ENCODE peak calls at places on chromosomes 16 and 17, in nine cellular contexts. N is mucosa of gallbladder; V is activated T-cell treated with anti-CD3 and anti-CD28 coated beads, Interleukin-2, amount 50 U/mL, for 72 hours; S is small intestine; M is progenitor cell of endocrine pancreas; G is nephron progenitor cell; J is GDM1; O is AG08396; Q is NCI-H2029 treated with DMSO at 0.1 percent for 48 hours. F is an unnamed sample.

GRCh38 chr17:13005530-13005929 is 12.3 kb downstream of the ELAC2 start:
- DNase-seq in N (no peak), V (no peak), S (no peak), M (no peak), G (no peak), J (no peak), O (no peak), Q (no peak), F (no peak)

GRCh38 chr17:10600551-10600950 is 51.1 kb upstream of the MYH2 start:
- DNase-seq in N (no peak), V (no peak), S (no peak), M (no peak), G (no peak), J (no peak), O (no peak), Q (no peak), F (no peak)

GRCh38 chr17:29728490-29728889 is 105.8 kb upstream of the CORO6 start:
- DNase-seq in N (no peak), V (no peak), S (no peak), M (no peak), G (no peak), J (no peak), O (no peak), Q (no peak), F (no peak)

GRCh38 chr16:54968769-54969168 is 38.1 kb downstream of the IRX5 start:
- DNase-seq in N (no peak), V (no peak), S (no peak), M (no peak), G (no peak), J (no peak), O (no peak), Q (no peak), F (no peak)

GRCh38 chr16:85746431-85747227 is 4.3 kb downstream of the C16orf74 start:
- DNase-seq in N (no peak), V (no peak), S (no peak), M (no peak), G (no peak), J (no peak), O (no peak), Q (no peak), F (no peak)

GRCh38 chr17:61385869-61386245 is 13.8 kb upstream of the TBX2 start:
- DNase-seq in N (no peak), V (no peak), S (no peak), M (no peak), G (no peak), J (no peak), O (no peak), Q (no peak), F (no peak)

GRCh38 chr17:6768447-6768846 is 7.6 kb upstream of the FBXO39 start:
- DNase-seq in N (no peak), V (no peak), S (no peak), M (no peak), G (no peak), J (no peak), O (no peak), Q (no peak), F (no peak)

GRCh38 chr17:66716236-66717026 is 118.5 kb upstream of the CACNG5 start:
- DNase-seq in N (no peak), V (no peak), S (no peak), M (no peak), G (peak; percentile 22), J (no peak), O (no peak), Q (no peak), F (no peak)

GRCh38 chr17:59131131-59131530 is 23.9 kb downstream of the SKA2 start:
- DNase-seq in N (no peak), V (no peak), S (no peak), M (no peak), G (no peak), J (no peak), O (no peak), Q (no peak), F (no peak)

GRCh38 chr16:54957403-54957802 is 26.7 kb downstream of the IRX5 start:
- DNase-seq in N (no peak), V (peak; percentile 61), S (peak; percentile 20), M (no peak), G (no peak), J (peak; percentile 2), O (no peak), Q (peak; percentile 1), F (no peak)

GRCh38 chr17:75370288-75370687 is 35.2 kb downstream of the GRB2 start:
- DNase-seq in N (no peak), V (no peak), S (no peak), M (no peak), G (no peak), J (no peak), O (no peak), Q (no peak), F (no peak)

GRCh38 chr17:9643611-9644010 is 1.7 kb upstream of the USP43 start:
- DNase-seq in N (no peak), V (no peak), S (no peak), M (no peak), G (no peak), J (no peak), O (no peak), Q (no peak), F (no peak)

GRCh38 chr16:10558746-10559641 is 21.4 kb downstream of the EMP2 start:
- DNase-seq in N (peak; percentile 37), V (no peak), S (no peak), M (no peak), G (no peak), J (no peak), O (peak; percentile 58), Q (peak; percentile 38), F (no peak)

GRCh38 chr17:76056882-76057281 is 15.4 kb downstream of the SRP68 start:
- DNase-seq in N (no peak), V (no peak), S (no peak), M (no peak), G (no peak), J (no peak), O (no peak), Q (no peak), F (no peak)

GRCh38 chr16:87320510-87321227 is 3.5 kb upstream of the C16orf95 start:
- DNase-seq in N (no peak), V (no peak), S (no peak), M (no peak), G (no peak), J (no peak), O (no peak), Q (no peak), F (no peak)

GRCh38 chr17:82808921-82809905 is 30.6 kb downstream of the ZNF750 start:
- DNase-seq in N (no peak), V (no peak), S (no peak), M (no peak), G (no peak), J (no peak), O (no peak), Q (no peak), F (no peak)

GRCh38 chr16:71552698-71553503 is 24.0 kb downstream of the TAT start:
- DNase-seq in N (no peak), V (no peak), S (peak; percentile 30), M (no peak), G (no peak), J (no peak), O (no peak), Q (no peak), F (no peak)